ENCODE peak calls at places on chromosome 22, in four cellular contexts. V is ovary, R is pancreas, W is testis. U is an unnamed sample.
A peak's percentile ranks its signal among the peaks of the same experiment; 100 is the strongest.

GRCh38 chr22:30876221-30876751 is 92.3 kb downstream of the MORC2 start:
- DNase-seq in V (no peak), R (no peak), W (no peak), U (no peak)

GRCh38 chr22:49027122-49027670 is 800.5 kb downstream of the BRD1 start:
- DNase-seq in V (no peak), R (peak; percentile 21), W (no peak), U (no peak)

GRCh38 chr22:24285245-24285644 is 14.6 kb downstream of the SPECC1L start:
- DNase-seq in V (no peak), R (no peak), W (no peak), U (no peak)

GRCh38 chr22:41619979-41620645 is 731 bp downstream of the DESI1 start:
- DNase-seq in V (peak; percentile 26), R (peak; percentile 85), W (peak; percentile 48), U (peak; percentile 60)

GRCh38 chr22:41445171-41446056 is 1.2 kb downstream of the TOB2 start:
- DNase-seq in V (peak; percentile 47), R (peak; percentile 61), W (peak; percentile 32), U (peak; percentile 54)

GRCh38 chr22:44335903-44336803 is 23.4 kb upstream of the SHISAL1 start:
- DNase-seq in V (no peak), R (no peak), W (no peak), U (no peak)

GRCh38 chr22:20131593-20131855 is at the start of gene ZDHHC8:
- DNase-seq in V (no peak), R (no peak), W (no peak), U (no peak)

GRCh38 chr22:23752750-23753149 is 1.5 kb downstream of the VPREB3 start:
- DNase-seq in V (no peak), R (no peak), W (no peak), U (no peak)

GRCh38 chr22:41352058-41352457 is 29.7 kb upstream of the TEF start:
- DNase-seq in V (no peak), R (no peak), W (no peak), U (no peak)

GRCh38 chr22:24322522-24322921 is 51.9 kb downstream of the SPECC1L start:
- DNase-seq in V (no peak), R (no peak), W (no peak), U (no peak)

GRCh38 chr22:29231971-29232959 is 26.6 kb downstream of the EMID1 start:
- DNase-seq in V (peak; percentile 91), R (peak; percentile 95), W (peak; percentile 81), U (peak; percentile 81)

GRCh38 chr22:36753120-36753802 is 22.7 kb downstream of the IFT27 start:
- DNase-seq in V (no peak), R (no peak), W (no peak), U (no peak)

GRCh38 chr22:24361976-24362646 is 65.3 kb upstream of the ADORA2A start:
- DNase-seq in V (no peak), R (no peak), W (no peak), U (no peak)

GRCh38 chr22:37776639-37777005 is 31.1 kb upstream of the GCAT start:
- DNase-seq in V (no peak), R (no peak), W (no peak), U (no peak)

GRCh38 chr22:27724181-27724580 is 77.4 kb downstream of the MN1 start:
- DNase-seq in V (no peak), R (no peak), W (no peak), U (no peak)

GRCh38 chr22:49464024-49464423 is 363.6 kb downstream of the BRD1 start:
- DNase-seq in V (no peak), R (no peak), W (no peak), U (no peak)

GRCh38 chr22:38947321-38948112 is 9.9 kb upstream of the APOBEC3A start:
- DNase-seq in V (no peak), R (no peak), W (no peak), U (no peak)

GRCh38 chr22:22878801-22879674 is 8.6 kb upstream of the IGLL5 start:
- DNase-seq in V (no peak), R (no peak), W (no peak), U (no peak)

GRCh38 chr22:36029406-36029755 is 757 bp upstream of the RBFOX2 start:
- DNase-seq in V (no peak), R (no peak), W (no peak), U (no peak)

GRCh38 chr22:44403166-44403565 is 90.4 kb upstream of the SHISAL1 start:
- DNase-seq in V (no peak), R (no peak), W (no peak), U (no peak)

GRCh38 chr22:20238567-20239062 is 29.5 kb downstream of the RTN4R start:
- DNase-seq in V (no peak), R (no peak), W (peak; percentile 50), U (no peak)

GRCh38 chr22:39952347-39952746 is 7.8 kb upstream of the TMA7B start:
- DNase-seq in V (no peak), R (no peak), W (no peak), U (no peak)

GRCh38 chr22:39953101-39953500 is 7.1 kb upstream of the TMA7B start:
- DNase-seq in V (no peak), R (no peak), W (no peak), U (no peak)

GRCh38 chr22:39947488-39948216 is 12.5 kb upstream of the TMA7B start:
- DNase-seq in V (no peak), R (no peak), W (no peak), U (no peak)

GRCh38 chr22:39946571-39947407 is 13.4 kb upstream of the TMA7B start:
- DNase-seq in V (no peak), R (no peak), W (peak; percentile 81), U (no peak)

GRCh38 chr22:39949964-39950737 is 10.0 kb upstream of the TMA7B start:
- DNase-seq in V (no peak), R (no peak), W (no peak), U (no peak)
- H3K4me1 ChIP-seq in V (no peaks in the 10 kb centered on the region), R (no peaks in the 10 kb centered on the region), W (peaks cover 21% of the 10 kb centered on the region), U (no peaks in the 10 kb centered on the region)

GRCh38 chr22:32080904-32081303 is 37.8 kb downstream of the SLC5A1 start:
- DNase-seq in V (no peak), R (no peak), W (peak; percentile 61), U (peak; percentile 45)

GRCh38 chr22:32076726-32077550 is 33.9 kb downstream of the SLC5A1 start:
- DNase-seq in V (no peak), R (no peak), W (no peak), U (no peak)

GRCh38 chr22:32082331-32082730 is 39.3 kb downstream of the SLC5A1 start:
- DNase-seq in V (no peak), R (no peak), W (no peak), U (no peak)

GRCh38 chr22:32075997-32076725 is 33.1 kb downstream of the SLC5A1 start:
- DNase-seq in V (no peak), R (no peak), W (no peak), U (no peak)

GRCh38 chr22:32079110-32080089 is 36.3 kb downstream of the SLC5A1 start:
- DNase-seq in V (no peak), R (no peak), W (peak; percentile 34), U (peak; percentile 61)
- H3K4me1 ChIP-seq in V (no peaks in the 10 kb centered on the region), R (no peaks in the 10 kb centered on the region), W (peaks cover 8% of the 10 kb centered on the region), U (no peaks in the 10 kb centered on the region)

GRCh38 chr22:46104170-46104880 is 46.0 kb upstream of the PPARA start:
- DNase-seq in V (peak; percentile 85), R (peak; percentile 96), W (peak; percentile 95), U (peak; percentile 90)
- H3K4me1 ChIP-seq in V (peaks cover 71% of the 10 kb centered on the region), R (peaks cover 63% of the 10 kb centered on the region), W (peaks cover 90% of the 10 kb centered on the region), U (peaks cover 63% of the 10 kb centered on the region)

GRCh38 chr22:17214416-17215043 is 4.7 kb downstream of the ADA2 start:
- DNase-seq in V (no peak), R (no peak), W (no peak), U (no peak)
- H3K4me1 ChIP-seq in V (no peaks in the 10 kb centered on the region), R (no peaks in the 10 kb centered on the region), W (no peaks in the 10 kb centered on the region), U (no peaks in the 10 kb centered on the region)

GRCh38 chr22:26321469-26321913 is 107.6 kb upstream of the ASPHD2 start:
- DNase-seq in V (no peak), R (no peak), W (peak; percentile 17), U (peak; percentile 61)

GRCh38 chr22:26316732-26317131 is 112.3 kb upstream of the ASPHD2 start:
- DNase-seq in V (no peak), R (no peak), W (no peak), U (no peak)

GRCh38 chr22:26320469-26320868 is 108.6 kb upstream of the ASPHD2 start:
- DNase-seq in V (no peak), R (no peak), W (no peak), U (no peak)

GRCh38 chr22:26322179-26322905 is 106.7 kb upstream of the ASPHD2 start:
- DNase-seq in V (no peak), R (no peak), W (no peak), U (no peak)

DNA sequence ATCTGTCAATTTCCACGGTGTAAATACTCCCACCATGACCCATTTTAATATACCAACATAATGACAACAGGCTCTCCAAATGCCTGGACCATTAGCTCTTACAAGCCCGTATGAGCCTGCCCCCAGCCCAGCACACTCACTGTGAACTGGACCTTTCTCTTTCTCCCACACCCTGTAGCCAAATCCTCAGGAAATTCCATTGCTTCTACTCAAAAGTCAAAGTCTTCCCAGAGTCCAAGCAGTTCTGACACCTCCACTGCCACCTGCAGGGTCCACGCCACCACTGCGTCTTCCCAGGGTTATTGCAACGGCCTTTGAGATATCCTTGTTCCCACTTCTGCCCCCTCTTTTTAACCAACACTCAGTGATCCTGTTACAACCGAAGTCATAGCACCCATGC is 110.1 kb upstream of the ASPHD2 start:
- DNase-seq in V (no peak), R (no peak), W (no peak), U (no peak)
- H3K4me1 ChIP-seq in V (no peaks in the 10 kb centered on the region), R (no peaks in the 10 kb centered on the region), W (no peaks in the 10 kb centered on the region), U (no peaks in the 10 kb centered on the region)

GRCh38 chr22:25965331-25965730 is 203.9 kb upstream of the SEZ6L start:
- DNase-seq in V (no peak), R (no peak), W (no peak), U (no peak)

GRCh38 chr22:25962711-25963110 is 206.6 kb upstream of the SEZ6L start:
- DNase-seq in V (no peak), R (no peak), W (no peak), U (no peak)

GRCh38 chr22:25966448-25966913 is 202.8 kb upstream of the SEZ6L start:
- DNase-seq in V (no peak), R (no peak), W (no peak), U (no peak)

GRCh38 chr22:25960375-25960774 is 208.9 kb upstream of the SEZ6L start:
- DNase-seq in V (no peak), R (no peak), W (no peak), U (no peak)

GRCh38 chr22:25961699-25962098 is 207.6 kb upstream of the SEZ6L start:
- DNase-seq in V (no peak), R (no peak), W (no peak), U (no peak)
- H3K4me1 ChIP-seq in V (no peaks in the 10 kb centered on the region), R (no peaks in the 10 kb centered on the region), W (no peaks in the 10 kb centered on the region), U (no peaks in the 10 kb centered on the region)

U was measured in adrenal gland.